ENCODE peak calls at places on chromosomes 13 and 19, in six cellular contexts. E is fibroblast of lung, T is uterus, B is A549, Q is tibial nerve, M is upper lobe of right lung. N is an unnamed sample. For H3K4me1, the result is how much of the 10 kb centered on the place peaks cover.

GRCh38 chr19:13044160-13044853 is 49.0 kb downstream of the NFIX start:
- DNase-seq in E (peak), T (no peak), B (no peak), Q (no peak), M (no peak), N (peak)

GRCh38 chr13:84121456-84121855 is 239.2 kb upstream of the SLITRK1 start:
- DNase-seq in E (peak), T (no peak), B (no peak), Q (no peak), M (no peak), N (no peak)

GRCh38 chr13:110989331-110989730 is 74.5 kb upstream of the ANKRD10 start:
- DNase-seq in E (no peak), T (no peak), B (no peak), Q (no peak), M (no peak), N (no peak)

GRCh38 chr19:48194041-48194871 is 23.8 kb downstream of the ZSWIM9 start:
- DNase-seq in E (no peak), T (no peak), B (no peak), Q (no peak), M (no peak), N (no peak)

GRCh38 chr19:5700455-5701092 is 10.5 kb downstream of the RPL36 start:
- DNase-seq in E (no peak), T (no peak), B (no peak), Q (no peak), M (no peak), N (no peak)

GRCh38 chr19:6865849-6866248 is 21.5 kb upstream of the ADGRE1 start:
- DNase-seq in E (no peak), T (no peak), B (no peak), Q (no peak), M (no peak), N (no peak)

GRCh38 chr13:46951516-46951915 is 54.7 kb upstream of the HTR2A start:
- DNase-seq in E (peak), T (no peak), B (no peak), Q (no peak), M (no peak), N (no peak)

GRCh38 chr19:41882568-41883462 is at the start of gene ARHGEF1:
- DNase-seq in E (peak), T (peak), B (no peak), Q (no peak), M (peak), N (no peak)

GRCh38 chr19:18274776-18275356 is 614 bp upstream of the IQCN start:
- DNase-seq in E (peak), T (peak), B (peak), Q (peak), M (peak), N (peak)

GRCh38 chr13:20566424-20566916 is 487 bp upstream of the IFT88 start:
- DNase-seq in E (peak), T (peak), B (peak), Q (peak), M (no peak), N (no peak)

GRCh38 chr19:31863122-31863521 is 482.3 kb upstream of the ZNF507 start:
- DNase-seq in E (no peak), T (no peak), B (no peak), Q (no peak), M (no peak), N (no peak)

GRCh38 chr13:46142692-46143238 is 37.9 kb upstream of the CPB2 start:
- DNase-seq in E (no peak), T (no peak), B (peak), Q (no peak), M (no peak), N (no peak)

GRCh38 chr19:7904074-7905020 is 670 bp downstream of the MAP2K7 start:
- DNase-seq in E (no peak), T (peak), B (no peak), Q (no peak), M (peak), N (no peak)

GRCh38 chr19:45768644-45769053 is 403 bp downstream of the SIX5 start:
- DNase-seq in E (peak), T (no peak), B (peak), Q (no peak), M (no peak), N (no peak)

GRCh38 chr13:42075517-42075916 is 27.1 kb downstream of the DGKH start:
- DNase-seq in E (no peak), T (no peak), B (no peak), Q (no peak), M (no peak), N (no peak)

GRCh38 chr19:34936184-34936583 is 9.5 kb downstream of the ZNF30 start:
- DNase-seq in E (no peak), T (no peak), B (no peak), Q (no peak), M (no peak), N (no peak)

GRCh38 chr19:45492627-45493470 is 4.0 kb downstream of the RTN2 start:
- DNase-seq in E (peak), T (no peak), B (peak), Q (no peak), M (peak), N (no peak)

GRCh38 chr13:36251528-36251927 is 37.2 kb upstream of the SOHLH2 start:
- DNase-seq in E (peak), T (no peak), B (no peak), Q (no peak), M (no peak), N (no peak)

GRCh38 chr19:49064029-49064629 is 489 bp downstream of the NTF4 start:
- DNase-seq in E (no peak), T (no peak), B (no peak), Q (no peak), M (no peak), N (no peak)

GRCh38 chr19:35276706-35277281 is 5.5 kb upstream of the HAMP start:
- DNase-seq in E (no peak), T (no peak), B (no peak), Q (no peak), M (no peak), N (no peak)

GRCh38 chr19:45569619-45570421 is 14.8 kb downstream of the OPA3 start:
- DNase-seq in E (peak), T (no peak), B (peak), Q (no peak), M (no peak), N (no peak)

GRCh38 chr13:40665754-40666057 is 735 bp downstream of the FOXO1 start:
- DNase-seq in E (peak), T (no peak), B (no peak), Q (no peak), M (no peak), N (no peak)

GRCh38 chr19:35045667-35046300 is 4.3 kb downstream of the HPN start:
- DNase-seq in E (no peak), T (no peak), B (peak), Q (no peak), M (no peak), N (no peak)

GRCh38 chr13:63438951-63439350 is 2023.3 kb upstream of the PCDH20 start:
- DNase-seq in E (no peak), T (no peak), B (no peak), Q (no peak), M (no peak), N (no peak)

GRCh38 chr13:109678459-109678858 is 107.9 kb downstream of the IRS2 start:
- DNase-seq in E (no peak), T (no peak), B (no peak), Q (no peak), M (no peak), N (no peak)

GRCh38 chr13:101708115-101708514 is 255.6 kb downstream of the ITGBL1 start:
- DNase-seq in E (no peak), T (no peak), B (no peak), Q (no peak), M (no peak), N (no peak)

GRCh38 chr19:42067315-42067888 is 2.6 kb downstream of the GRIK5 start:
- DNase-seq in E (no peak), T (no peak), B (no peak), Q (no peak), M (no peak), N (no peak)

GRCh38 chr13:58190578-58190977 is 559.0 kb downstream of the PCDH17 start:
- DNase-seq in E (no peak), T (no peak), B (no peak), Q (no peak), M (no peak), N (no peak)

GRCh38 chr19:42467437-42467760 is 24.7 kb upstream of the CXCL17 start:
- DNase-seq in E (no peak), T (no peak), B (no peak), Q (no peak), M (no peak), N (no peak)

GRCh38 chr19:35767288-35768081 is 7.9 kb upstream of the ARHGAP33 start:
- DNase-seq in E (no peak), T (no peak), B (no peak), Q (no peak), M (no peak), N (no peak)

GRCh38 chr13:29852464-29853054 is 2.1 kb upstream of the UBL3 start:
- DNase-seq in E (peak), T (no peak), B (no peak), Q (peak), M (no peak), N (no peak)

GRCh38 chr19:17616961-17617806 is 61.7 kb downstream of the COLGALT1 start:
- DNase-seq in E (no peak), T (no peak), B (peak), Q (no peak), M (no peak), N (no peak)

GRCh38 chr13:102825921-102826706 is 19.7 kb upstream of the ERCC5 start:
- DNase-seq in E (peak), T (no peak), B (no peak), Q (no peak), M (no peak), N (no peak)

GRCh38 chr19:20271215-20271926 is 104.4 kb downstream of the ZNF486 start:
- DNase-seq in E (no peak), T (no peak), B (no peak), Q (no peak), M (no peak), N (no peak)

GRCh38 chr19:45901912-45902650 is at the start of gene MYPOP:
- DNase-seq in E (no peak), T (peak), B (no peak), Q (peak), M (no peak), N (no peak)

GRCh38 chr19:16371540-16371986 is 46.9 kb downstream of the KLF2 start:
- DNase-seq in E (no peak), T (no peak), B (no peak), Q (no peak), M (peak), N (no peak)

GRCh38 chr13:27599845-27600553 is 20.3 kb downstream of the LNX2 start:
- DNase-seq in E (peak), T (no peak), B (peak), Q (no peak), M (no peak), N (no peak)

GRCh38 chr13:107202371-107203023 is 634.6 kb upstream of the ARGLU1 start:
- DNase-seq in E (peak), T (peak), B (no peak), Q (no peak), M (no peak), N (no peak)

GRCh38 chr13:26362261-26362660 is 108.3 kb downstream of the CDK8 start:
- DNase-seq in E (no peak), T (no peak), B (no peak), Q (no peak), M (no peak), N (no peak)
- TF ChIP-seq CTCF in E (no peak), T (no peak), B (no peak), Q (no peak), M (no peak), N (no peak)

DNA sequence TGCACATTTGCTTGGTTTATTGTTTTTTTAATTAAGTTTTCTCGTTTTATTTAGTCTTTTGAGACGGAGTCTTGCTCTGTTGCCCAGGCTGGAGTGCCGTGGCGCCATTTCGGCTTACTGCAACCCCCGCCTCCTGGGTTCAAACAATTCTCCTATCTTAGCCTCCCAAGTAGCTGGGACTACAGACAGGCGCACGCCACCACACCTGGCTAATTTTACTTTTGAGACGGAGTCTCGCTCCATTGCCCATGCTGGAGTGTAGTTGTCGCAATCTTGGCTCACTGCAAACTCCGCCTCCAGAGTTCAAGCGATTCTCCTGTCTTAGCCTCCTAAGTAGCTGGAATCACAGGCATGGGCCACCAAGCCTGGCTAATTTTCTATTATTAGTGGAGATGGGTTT is 1.3 kb downstream of the RPS9 start:
- DNase-seq in E (no peak), T (no peak), B (no peak), Q (no peak), M (no peak), N (no peak)
- H3K4me3 ChIP-seq in E (peak), T (peak), B (peak), Q (no peak), M (peak), N (peak)

GRCh38 chr19:3186377-3186688 is 603 bp downstream of the NCLN start:
- DNase-seq in E (no peak), T (no peak), B (no peak), Q (no peak), M (peak), N (no peak)

GRCh38 chr19:3186891-3187661 is 1.3 kb downstream of the NCLN start:
- DNase-seq in E (no peak), T (no peak), B (no peak), Q (no peak), M (no peak), N (no peak)

GRCh38 chr19:3184847-3185481 is 766 bp upstream of the NCLN start:
- DNase-seq in E (no peak), T (peak), B (no peak), Q (peak), M (peak), N (no peak)

GRCh38 chr19:3185482-3186376 is at the start of gene NCLN:
- DNase-seq in E (peak), T (peak), B (peak), Q (peak), M (peak), N (peak)

GRCh38 chr19:3183721-3184641 is 1.7 kb upstream of the NCLN start:
- DNase-seq in E (no peak), T (no peak), B (no peak), Q (no peak), M (no peak), N (no peak)
- H3K4me1 ChIP-seq in E (under half), T (under half), B (under half), Q (under half), M (under half), N (under half)

DNA sequence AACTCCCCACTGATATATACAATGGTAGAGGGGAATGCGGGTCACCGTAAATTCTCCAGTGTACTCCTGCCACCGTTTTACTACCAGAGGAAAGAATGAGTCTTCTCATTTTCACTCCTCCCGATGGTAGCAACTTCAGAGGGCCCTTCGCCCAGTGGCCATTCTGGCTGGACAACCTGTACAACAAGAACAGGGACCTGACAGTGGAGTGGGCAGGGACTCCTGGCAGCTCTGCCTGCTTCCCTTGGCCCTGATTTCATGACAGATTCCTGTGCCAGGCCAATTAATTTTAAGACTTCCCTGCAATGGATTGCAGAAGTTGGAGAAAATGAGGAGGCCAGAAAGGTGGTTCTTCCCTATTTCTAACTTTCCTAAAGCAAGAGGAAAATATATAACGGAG is 148.9 kb downstream of the GPC6 start:
- DNase-seq in E (no peak), T (no peak), B (no peak), Q (no peak), M (no peak), N (no peak)
- TF ChIP-seq CTCF in E (no peak), T (no peak), B (no peak), Q (no peak), M (no peak), N (no peak)

GRCh38 chr13:25046985-25047660 is 48.8 kb upstream of the PABPC3 start:
- DNase-seq in E (peak), T (no peak), B (no peak), Q (no peak), M (no peak), N (no peak)
- H3K4me3 ChIP-seq in E (peak), T (peak), B (peak), Q (no peak), M (no peak), N (peak)

GRCh38 chr19:2631213-2631821 is 71.2 kb downstream of the GNG7 start:
- DNase-seq in E (peak), T (no peak), B (no peak), Q (no peak), M (no peak), N (no peak)

GRCh38 chr19:2627855-2628254 is 74.6 kb downstream of the GNG7 start:
- DNase-seq in E (peak), T (no peak), B (no peak), Q (no peak), M (no peak), N (no peak)

GRCh38 chr19:2628597-2628996 is 73.9 kb downstream of the GNG7 start:
- DNase-seq in E (no peak), T (no peak), B (no peak), Q (no peak), M (no peak), N (no peak)

GRCh38 chr19:2629491-2630351 is 72.8 kb downstream of the GNG7 start:
- DNase-seq in E (no peak), T (no peak), B (no peak), Q (peak), M (no peak), N (no peak)

GRCh38 chr19:2630352-2631001 is 72.0 kb downstream of the GNG7 start:
- DNase-seq in E (no peak), T (no peak), B (no peak), Q (no peak), M (no peak), N (no peak)
- H3K4me1 ChIP-seq in E (under half), T (under half), B (under half), Q (under half), M (under half), N (under half)

GRCh38 chr13:79675931-79676658 is 195.1 kb downstream of the NDFIP2 start:
- DNase-seq in E (no peak), T (no peak), B (no peak), Q (no peak), M (no peak), N (no peak)
- TF ChIP-seq CTCF in E (no peak), T (no peak), B (no peak), Q (no peak), M (no peak), N (no peak)